ENCODE peak calls at places on chromosomes 4 and X, in eight cellular contexts. One of them, this sample, is unnamed.

GRCh38 chrX:46577116-46578005 is 3.8 kb downstream of the CHST7 start:
- DNase-seq in dorsolateral prefrontal cortex: no peak
- DNase-seq in GM12865: no peak
- DNase-seq in GM13977: no peak
- DNase-seq in esophagus squamous epithelium: no peak
- DNase-seq in heart right ventricle: no peak
- DNase-seq in right lobe of liver: no peak
- DNase-seq in psoas muscle: no peak
- DNase-seq in this sample: no peak

GRCh38 chr4:11271263-11271662 is 157.4 kb downstream of the HS3ST1 start:
- DNase-seq in GM13977: no peak
- DNase-seq in esophagus squamous epithelium: no peak
- DNase-seq in heart right ventricle: no peak
- DNase-seq in psoas muscle: no peak
- DNase-seq in dorsolateral prefrontal cortex: no peak
- DNase-seq in right lobe of liver: no peak
- DNase-seq in GM12865: no peak
- DNase-seq in this sample: no peak

GRCh38 chr4:24765331-24765990 is 29.9 kb upstream of the SOD3 start:
- DNase-seq in dorsolateral prefrontal cortex: no peak
- DNase-seq in esophagus squamous epithelium: no peak
- DNase-seq in GM13977: no peak
- DNase-seq in right lobe of liver: no peak
- DNase-seq in GM12865: no peak
- DNase-seq in psoas muscle: no peak
- DNase-seq in heart right ventricle: no peak
- DNase-seq in this sample: no peak

GRCh38 chr4:22625301-22625700 is 67.4 kb upstream of the GBA3 start:
- DNase-seq in GM12865: no peak
- DNase-seq in esophagus squamous epithelium: no peak
- DNase-seq in psoas muscle: no peak
- DNase-seq in GM13977: no peak
- DNase-seq in heart right ventricle: no peak
- DNase-seq in dorsolateral prefrontal cortex: no peak
- DNase-seq in right lobe of liver: no peak
- DNase-seq in this sample: no peak

GRCh38 chr4:41120297-41121217 is 93.8 kb downstream of the APBB2 start:
- DNase-seq in esophagus squamous epithelium: no peak
- DNase-seq in heart right ventricle: peak
- DNase-seq in GM13977: no peak
- DNase-seq in psoas muscle: peak
- DNase-seq in dorsolateral prefrontal cortex: no peak
- DNase-seq in GM12865: no peak
- DNase-seq in right lobe of liver: peak
- DNase-seq in this sample: peak

GRCh38 chr4:66017671-66018070 is 347.4 kb upstream of the EPHA5 start:
- DNase-seq in GM12865: no peak
- DNase-seq in dorsolateral prefrontal cortex: no peak
- DNase-seq in GM13977: no peak
- DNase-seq in heart right ventricle: no peak
- DNase-seq in psoas muscle: no peak
- DNase-seq in right lobe of liver: no peak
- DNase-seq in esophagus squamous epithelium: no peak
- DNase-seq in this sample: no peak

GRCh38 chrX:53188763-53189162 is 36.2 kb downstream of the KDM5C start:
- DNase-seq in psoas muscle: no peak
- DNase-seq in GM12865: peak
- DNase-seq in dorsolateral prefrontal cortex: no peak
- DNase-seq in GM13977: no peak
- DNase-seq in esophagus squamous epithelium: no peak
- DNase-seq in right lobe of liver: no peak
- DNase-seq in heart right ventricle: no peak
- DNase-seq in this sample: no peak

GRCh38 chr4:53130896-53131561 is 234.8 kb downstream of the SCFD2 start:
- DNase-seq in GM13977: no peak
- DNase-seq in GM12865: no peak
- DNase-seq in heart right ventricle: no peak
- DNase-seq in esophagus squamous epithelium: no peak
- DNase-seq in dorsolateral prefrontal cortex: no peak
- DNase-seq in psoas muscle: no peak
- DNase-seq in right lobe of liver: no peak
- DNase-seq in this sample: no peak

GRCh38 chr4:155722336-155722735 is 36.5 kb upstream of the GUCY1B1 start:
- DNase-seq in GM12865: no peak
- DNase-seq in GM13977: no peak
- DNase-seq in psoas muscle: no peak
- DNase-seq in esophagus squamous epithelium: no peak
- DNase-seq in dorsolateral prefrontal cortex: no peak
- DNase-seq in heart right ventricle: no peak
- DNase-seq in right lobe of liver: no peak
- DNase-seq in this sample: no peak

GRCh38 chr4:140130677-140131076 is 23.3 kb downstream of the MAML3 start:
- DNase-seq in esophagus squamous epithelium: no peak
- DNase-seq in heart right ventricle: no peak
- DNase-seq in psoas muscle: no peak
- DNase-seq in dorsolateral prefrontal cortex: no peak
- DNase-seq in right lobe of liver: no peak
- DNase-seq in GM13977: no peak
- DNase-seq in GM12865: no peak
- DNase-seq in this sample: no peak

GRCh38 chr4:124710911-124711310 is 1.6 kb downstream of the ANKRD50 start:
- DNase-seq in GM13977: no peak
- DNase-seq in GM12865: no peak
- DNase-seq in heart right ventricle: no peak
- DNase-seq in psoas muscle: peak
- DNase-seq in right lobe of liver: no peak
- DNase-seq in esophagus squamous epithelium: no peak
- DNase-seq in dorsolateral prefrontal cortex: no peak
- DNase-seq in this sample: no peak

GRCh38 chr4:47085661-47086060 is 54.3 kb downstream of the GABRB1 start:
- DNase-seq in esophagus squamous epithelium: no peak
- DNase-seq in heart right ventricle: no peak
- DNase-seq in GM12865: no peak
- DNase-seq in GM13977: no peak
- DNase-seq in dorsolateral prefrontal cortex: no peak
- DNase-seq in psoas muscle: no peak
- DNase-seq in right lobe of liver: no peak
- DNase-seq in this sample: no peak

GRCh38 chr4:7863911-7864681 is 75.6 kb downstream of the AFAP1 start:
- DNase-seq in psoas muscle: no peak
- DNase-seq in GM12865: peak
- DNase-seq in dorsolateral prefrontal cortex: no peak
- DNase-seq in right lobe of liver: no peak
- DNase-seq in heart right ventricle: no peak
- DNase-seq in esophagus squamous epithelium: no peak
- DNase-seq in GM13977: peak
- DNase-seq in this sample: no peak

GRCh38 chr4:185931986-185932385 is 120.0 kb upstream of the SORBS2 start:
- DNase-seq in heart right ventricle: no peak
- DNase-seq in right lobe of liver: no peak
- DNase-seq in psoas muscle: no peak
- DNase-seq in dorsolateral prefrontal cortex: no peak
- DNase-seq in esophagus squamous epithelium: no peak
- DNase-seq in GM12865: no peak
- DNase-seq in GM13977: no peak
- DNase-seq in this sample: no peak

GRCh38 chr4:55617587-55618197 is 18.4 kb downstream of the NMU start:
- DNase-seq in psoas muscle: no peak
- DNase-seq in heart right ventricle: no peak
- DNase-seq in right lobe of liver: no peak
- DNase-seq in dorsolateral prefrontal cortex: no peak
- DNase-seq in esophagus squamous epithelium: no peak
- DNase-seq in GM13977: peak
- DNase-seq in GM12865: peak
- DNase-seq in this sample: no peak

GRCh38 chr4:30835044-30835443 is 114.9 kb downstream of the PCDH7 start:
- DNase-seq in psoas muscle: no peak
- DNase-seq in right lobe of liver: no peak
- DNase-seq in heart right ventricle: no peak
- DNase-seq in GM13977: no peak
- DNase-seq in dorsolateral prefrontal cortex: no peak
- DNase-seq in esophagus squamous epithelium: no peak
- DNase-seq in GM12865: no peak
- DNase-seq in this sample: peak

GRCh38 chr4:107519057-107519456 is 201.0 kb downstream of the PAPSS1 start:
- DNase-seq in dorsolateral prefrontal cortex: no peak
- DNase-seq in GM12865: peak
- DNase-seq in psoas muscle: no peak
- DNase-seq in esophagus squamous epithelium: no peak
- DNase-seq in GM13977: no peak
- DNase-seq in heart right ventricle: no peak
- DNase-seq in right lobe of liver: no peak
- DNase-seq in this sample: no peak

GRCh38 chrX:151416521-151417048 is 19.6 kb downstream of the VMA21 start:
- DNase-seq in GM12865: no peak
- DNase-seq in heart right ventricle: no peak
- DNase-seq in dorsolateral prefrontal cortex: no peak
- DNase-seq in right lobe of liver: no peak
- DNase-seq in esophagus squamous epithelium: no peak
- DNase-seq in psoas muscle: no peak
- DNase-seq in GM13977: no peak
- DNase-seq in this sample: no peak

GRCh38 chrX:16594490-16594889 is 55.5 kb upstream of the S100G start:
- DNase-seq in psoas muscle: no peak
- DNase-seq in GM13977: no peak
- DNase-seq in GM12865: no peak
- DNase-seq in heart right ventricle: no peak
- DNase-seq in dorsolateral prefrontal cortex: no peak
- DNase-seq in esophagus squamous epithelium: no peak
- DNase-seq in right lobe of liver: no peak
- DNase-seq in this sample: no peak

DNA sequence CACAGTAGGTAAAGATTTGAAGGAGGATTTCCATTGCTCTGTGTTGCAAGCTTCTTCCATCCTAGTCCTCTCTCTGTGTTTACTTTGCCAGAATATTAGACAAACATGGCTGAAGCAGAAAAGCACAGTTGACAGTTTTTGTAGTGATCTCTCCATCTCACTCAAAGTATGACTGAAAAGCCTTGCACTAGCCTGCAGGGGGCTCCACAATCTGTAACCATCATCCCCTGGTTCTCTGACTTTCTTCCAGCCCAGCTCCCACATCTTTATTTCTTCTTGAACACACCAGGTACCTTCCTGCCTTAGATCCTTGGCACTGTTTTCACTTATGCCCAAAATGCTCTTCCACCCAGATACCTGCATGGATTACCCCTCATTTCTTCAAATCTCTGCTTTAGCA is 34.1 kb upstream of the HHIP start:
- DNase-seq in heart right ventricle: no peak
- DNase-seq in GM12865: peak
- DNase-seq in esophagus squamous epithelium: no peak
- DNase-seq in GM13977: peak
- DNase-seq in dorsolateral prefrontal cortex: no peak
- DNase-seq in psoas muscle: no peak
- DNase-seq in right lobe of liver: no peak
- DNase-seq in this sample: no peak
- TF ChIP-seq CTCF in heart right ventricle: peak
- TF ChIP-seq CTCF in GM12865: peak
- TF ChIP-seq CTCF in esophagus squamous epithelium: no peak
- TF ChIP-seq CTCF in GM13977: peak
- TF ChIP-seq CTCF in dorsolateral prefrontal cortex: peak
- TF ChIP-seq CTCF in psoas muscle: no peak
- TF ChIP-seq CTCF in right lobe of liver: no peak
- TF ChIP-seq CTCF in this sample: no peak

GRCh38 chrX:19889582-19890342 is 2.4 kb upstream of the SH3KBP1 start:
- DNase-seq in esophagus squamous epithelium: no peak
- DNase-seq in right lobe of liver: peak
- DNase-seq in dorsolateral prefrontal cortex: no peak
- DNase-seq in heart right ventricle: no peak
- DNase-seq in GM12865: peak
- DNase-seq in GM13977: peak
- DNase-seq in psoas muscle: no peak
- DNase-seq in this sample: no peak

GRCh38 chrX:19888419-19888879 is 1.0 kb upstream of the SH3KBP1 start:
- DNase-seq in right lobe of liver: no peak
- DNase-seq in dorsolateral prefrontal cortex: no peak
- DNase-seq in esophagus squamous epithelium: no peak
- DNase-seq in psoas muscle: no peak
- DNase-seq in GM12865: peak
- DNase-seq in heart right ventricle: no peak
- DNase-seq in GM13977: peak
- DNase-seq in this sample: no peak

GRCh38 chrX:19885732-19886131 is 1.7 kb downstream of the SH3KBP1 start:
- DNase-seq in psoas muscle: no peak
- DNase-seq in dorsolateral prefrontal cortex: no peak
- DNase-seq in GM12865: no peak
- DNase-seq in GM13977: no peak
- DNase-seq in esophagus squamous epithelium: no peak
- DNase-seq in heart right ventricle: no peak
- DNase-seq in right lobe of liver: no peak
- DNase-seq in this sample: no peak

GRCh38 chrX:19886375-19886774 is 1.0 kb downstream of the SH3KBP1 start:
- DNase-seq in dorsolateral prefrontal cortex: no peak
- DNase-seq in GM12865: no peak
- DNase-seq in right lobe of liver: no peak
- DNase-seq in esophagus squamous epithelium: no peak
- DNase-seq in GM13977: no peak
- DNase-seq in heart right ventricle: no peak
- DNase-seq in psoas muscle: no peak
- DNase-seq in this sample: no peak

GRCh38 chrX:19886888-19887531 is 390 bp downstream of the SH3KBP1 start:
- DNase-seq in heart right ventricle: no peak
- DNase-seq in esophagus squamous epithelium: no peak
- DNase-seq in psoas muscle: peak
- DNase-seq in dorsolateral prefrontal cortex: no peak
- DNase-seq in right lobe of liver: peak
- DNase-seq in GM12865: no peak
- DNase-seq in GM13977: peak
- DNase-seq in this sample: peak
- TF ChIP-seq CTCF in heart right ventricle: no peak
- TF ChIP-seq CTCF in esophagus squamous epithelium: no peak
- TF ChIP-seq CTCF in psoas muscle: no peak
- TF ChIP-seq CTCF in dorsolateral prefrontal cortex: no peak
- TF ChIP-seq CTCF in right lobe of liver: no peak
- TF ChIP-seq CTCF in GM12865: no peak
- TF ChIP-seq CTCF in GM13977: no peak
- TF ChIP-seq CTCF in this sample: no peak

DNA sequence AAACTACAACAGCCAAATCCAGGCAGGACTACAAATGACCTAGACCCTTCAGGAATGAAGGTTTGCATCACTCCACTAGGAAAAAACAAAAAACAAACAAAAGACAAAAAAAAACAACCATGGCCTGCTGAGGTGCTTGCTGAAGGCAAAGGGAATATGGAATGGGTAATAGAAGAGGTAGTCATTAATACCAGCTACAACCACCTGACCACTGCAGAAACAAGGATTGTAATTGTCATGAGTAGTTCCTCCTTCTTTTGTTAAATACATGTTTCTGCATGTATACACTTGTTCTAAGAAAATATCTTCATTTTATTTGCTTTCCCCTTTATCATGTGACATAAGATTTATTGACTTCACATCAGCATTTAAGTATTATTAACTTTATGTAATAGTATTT is 409.8 kb upstream of the GRID2 start:
- DNase-seq in GM13977: no peak
- DNase-seq in esophagus squamous epithelium: no peak
- DNase-seq in right lobe of liver: no peak
- DNase-seq in psoas muscle: no peak
- DNase-seq in heart right ventricle: no peak
- DNase-seq in dorsolateral prefrontal cortex: no peak
- DNase-seq in GM12865: no peak
- DNase-seq in this sample: no peak
- TF ChIP-seq CTCF in GM13977: no peak
- TF ChIP-seq CTCF in esophagus squamous epithelium: no peak
- TF ChIP-seq CTCF in right lobe of liver: no peak
- TF ChIP-seq CTCF in psoas muscle: no peak
- TF ChIP-seq CTCF in heart right ventricle: no peak
- TF ChIP-seq CTCF in dorsolateral prefrontal cortex: no peak
- TF ChIP-seq CTCF in GM12865: no peak
- TF ChIP-seq CTCF in this sample: no peak

GRCh38 chr4:109319684-109320083 is 17.2 kb upstream of the COL25A1 start:
- DNase-seq in psoas muscle: no peak
- DNase-seq in GM13977: no peak
- DNase-seq in heart right ventricle: no peak
- DNase-seq in esophagus squamous epithelium: no peak
- DNase-seq in right lobe of liver: no peak
- DNase-seq in dorsolateral prefrontal cortex: no peak
- DNase-seq in GM12865: peak
- DNase-seq in this sample: no peak
- TF ChIP-seq CTCF in psoas muscle: no peak
- TF ChIP-seq CTCF in GM13977: no peak
- TF ChIP-seq CTCF in heart right ventricle: no peak
- TF ChIP-seq CTCF in esophagus squamous epithelium: no peak
- TF ChIP-seq CTCF in right lobe of liver: no peak
- TF ChIP-seq CTCF in dorsolateral prefrontal cortex: no peak
- TF ChIP-seq CTCF in GM12865: no peak
- TF ChIP-seq CTCF in this sample: no peak

This sample was measured in lower lobe of right lung.